ENCODE peak calls at places on chromosomes 3 and 15, in ten cellular contexts. X is H1, Z is GM12878, T is HepG2, R is suprapubic skin, W is esophagus muscularis mucosa, J is sigmoid colon, G is K562, C is stomach, O is transverse colon. P is an unnamed sample.

GRCh38 chr3:49805884-49806701 is 3.0 kb downstream of the INKA1 start:
- DNase-seq in X (no peak), Z (no peak), T (no peak), R (no peak), W (no peak), J (peak), G (peak), C (no peak), O (peak), P (peak)

GRCh38 chr15:66498501-66499386 is 1.2 kb upstream of the SNAPC5 start:
- DNase-seq in X (no peak), Z (no peak), T (peak), R (no peak), W (no peak), J (no peak), G (no peak), C (no peak), O (no peak), P (no peak)

GRCh38 chr3:32056559-32057290 is 49.7 kb upstream of the GPD1L start:
- DNase-seq in X (no peak), Z (no peak), T (no peak), R (no peak), W (no peak), J (no peak), G (no peak), C (no peak), O (no peak), P (no peak)

GRCh38 chr15:84600331-84600686 is 500 bp upstream of the ZSCAN2 start:
- DNase-seq in X (peak), Z (no peak), T (peak), R (peak), W (peak), J (peak), G (peak), C (peak), O (peak), P (peak)

GRCh38 chr15:67828969-67829646 is 3.8 kb downstream of the SKOR1 start:
- DNase-seq in X (peak), Z (no peak), T (no peak), R (no peak), W (no peak), J (peak), G (no peak), C (no peak), O (no peak), P (no peak)

GRCh38 chr15:98650871-98651481 is 2.6 kb downstream of the IGF1R start:
- DNase-seq in X (no peak), Z (no peak), T (no peak), R (no peak), W (no peak), J (no peak), G (no peak), C (peak), O (peak), P (no peak)

GRCh38 chr15:73921257-73921890 is 4.9 kb upstream of the LOXL1 start:
- DNase-seq in X (no peak), Z (no peak), T (no peak), R (no peak), W (no peak), J (no peak), G (no peak), C (no peak), O (no peak), P (no peak)

GRCh38 chr15:95812491-95812890 is 518.0 kb upstream of the NR2F2 start:
- DNase-seq in X (no peak), Z (no peak), T (no peak), R (no peak), W (no peak), J (no peak), G (no peak), C (no peak), O (no peak), P (no peak)

GRCh38 chr3:76943671-76944070 is 96.2 kb upstream of the ROBO2 start:
- DNase-seq in X (no peak), Z (no peak), T (no peak), R (no peak), W (no peak), J (no peak), G (no peak), C (no peak), O (no peak), P (no peak)

GRCh38 chr3:141439589-141439988 is 47.2 kb upstream of the RASA2 start:
- DNase-seq in X (no peak), Z (no peak), T (no peak), R (no peak), W (no peak), J (no peak), G (no peak), C (no peak), O (no peak), P (no peak)

GRCh38 chr15:94596707-94597106 is 365.3 kb downstream of the MCTP2 start:
- DNase-seq in X (no peak), Z (no peak), T (no peak), R (no peak), W (no peak), J (no peak), G (no peak), C (no peak), O (no peak), P (no peak)

GRCh38 chr15:70199601-70200000 is 101.9 kb upstream of the TLE3 start:
- DNase-seq in X (no peak), Z (no peak), T (no peak), R (no peak), W (no peak), J (no peak), G (no peak), C (no peak), O (no peak), P (no peak)

GRCh38 chr15:41810651-41811431 is 17.1 kb upstream of the JMJD7 start:
- DNase-seq in X (no peak), Z (no peak), T (no peak), R (no peak), W (no peak), J (no peak), G (no peak), C (no peak), O (no peak), P (no peak)

DNA sequence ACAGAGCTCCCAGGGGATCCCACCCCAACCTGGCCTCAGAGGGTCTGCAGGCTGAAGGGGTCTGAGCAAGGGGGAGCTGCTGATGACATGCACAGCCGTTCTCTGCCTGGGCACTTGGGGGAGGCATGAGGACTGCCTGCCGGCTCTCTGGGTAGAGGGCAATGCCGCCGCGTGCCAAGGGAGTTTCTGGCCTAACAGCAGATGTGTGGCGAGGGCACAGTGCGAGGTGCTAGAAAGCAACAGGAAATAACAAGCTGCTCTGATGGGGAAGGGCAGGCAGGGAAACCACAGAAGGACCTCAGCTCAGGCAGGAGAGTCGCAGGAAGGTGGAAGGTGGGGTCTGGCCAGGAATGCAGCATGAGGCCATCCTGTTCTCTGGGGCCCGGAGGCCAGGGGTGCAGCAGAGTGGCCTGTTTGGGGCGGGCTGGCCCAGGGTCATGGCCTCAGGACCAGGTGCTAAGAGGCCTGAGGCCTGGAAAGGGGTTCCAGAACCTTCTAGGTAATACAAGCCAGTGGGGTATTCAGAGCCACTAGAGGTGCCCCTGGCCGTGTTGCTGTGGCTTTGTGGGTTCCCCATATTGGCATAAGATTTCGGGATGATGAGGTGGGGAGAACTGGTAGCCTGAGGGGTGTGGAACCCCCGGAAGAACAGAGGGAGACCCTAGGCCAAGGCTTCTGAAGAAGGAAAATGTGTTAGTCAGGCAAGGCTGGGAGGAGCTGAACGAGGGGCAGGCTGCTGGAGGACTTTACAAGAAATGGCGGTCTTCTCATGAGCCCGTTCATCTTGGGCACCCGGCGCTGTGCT is 41.2 kb downstream of the RGMA start:
- DNase-seq in X (no peak), Z (no peak), T (no peak), R (no peak), W (no peak), J (no peak), G (no peak), C (no peak), O (no peak), P (peak)
- TF ChIP-seq POLR2AphosphoS5 in X (no peak), Z (no peak), T (no peak), R (no peak), W (no peak), J (no peak), G (no peak), C (no peak), O (no peak), P (no peak)

DNA sequence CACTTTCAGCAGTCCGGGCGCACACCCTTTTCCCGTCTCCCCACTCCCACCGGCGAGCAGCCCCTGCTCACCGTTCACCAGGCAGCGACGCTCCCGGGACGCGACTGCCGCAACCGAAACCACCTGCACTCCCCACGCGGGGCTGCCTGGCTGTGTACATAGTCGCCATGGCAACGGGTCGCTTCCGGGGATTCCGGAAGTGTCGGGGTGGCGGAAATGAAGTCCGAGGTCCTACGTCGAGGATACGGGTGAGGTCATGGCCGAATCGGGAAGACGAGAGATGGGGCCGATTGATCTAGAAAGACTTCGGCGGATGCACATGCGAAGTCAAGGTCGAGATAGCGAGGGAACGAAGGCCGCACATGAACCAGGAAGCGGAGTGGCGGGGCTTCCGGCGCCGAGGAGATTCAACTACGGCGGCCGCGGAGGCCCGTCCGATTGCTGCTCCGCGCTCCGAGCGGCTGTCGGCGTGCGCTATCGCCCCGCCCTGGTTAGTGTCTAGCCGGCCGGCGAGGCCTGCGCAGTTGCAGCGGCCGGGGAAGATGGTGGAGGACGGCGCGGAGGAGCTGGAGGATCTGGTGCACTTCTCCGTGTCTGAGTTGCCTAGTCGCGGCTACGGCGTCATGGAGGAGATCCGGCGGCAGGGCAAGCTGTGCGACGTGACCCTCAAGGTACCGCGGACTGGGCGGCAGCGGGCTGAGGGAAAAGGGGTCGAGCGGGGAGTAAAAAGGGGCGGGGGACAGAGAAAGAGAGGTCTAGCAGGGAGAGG is at the start of the genes KIF9 and KLHL18:
- DNase-seq in X (peak), Z (peak), T (peak), R (peak), W (peak), J (peak), G (peak), C (peak), O (peak), P (peak)
- TF ChIP-seq POLR2A in X (peak), Z (peak), T (peak), R (peak), W (no peak), J (peak), G (peak), C (no peak), O (peak), P (no peak)

GRCh38 chr15:30882861-30883433 is 20.8 kb upstream of the FAN1 start:
- DNase-seq in X (no peak), Z (no peak), T (no peak), R (no peak), W (no peak), J (no peak), G (no peak), C (no peak), O (no peak), P (no peak)
- TF ChIP-seq EP300 in X (no peak), Z (no peak), T (no peak), R (no peak), W (no peak), J (no peak), G (no peak), C (no peak), O (no peak), P (no peak)

GRCh38 chr3:101676219-101676764 is 640 bp downstream of the ZBTB11 start:
- DNase-seq in X (peak), Z (peak), T (peak), R (peak), W (peak), J (peak), G (peak), C (peak), O (peak), P (peak)
- TF ChIP-seq POLR2AphosphoS5 in X (peak), Z (peak), T (peak), R (no peak), W (peak), J (peak), G (no peak), C (peak), O (peak), P (no peak)

GRCh38 chr3:183883291-183884096 is 1.2 kb downstream of the PARL start:
- DNase-seq in X (no peak), Z (no peak), T (no peak), R (no peak), W (no peak), J (no peak), G (no peak), C (no peak), O (no peak), P (no peak)

GRCh38 chr3:183880121-183880520 is 4.6 kb downstream of the PARL start:
- DNase-seq in X (no peak), Z (no peak), T (no peak), R (no peak), W (no peak), J (no peak), G (no peak), C (no peak), O (no peak), P (no peak)

GRCh38 chr3:183884097-183884436 is 613 bp downstream of the PARL start:
- DNase-seq in X (no peak), Z (no peak), T (no peak), R (no peak), W (no peak), J (no peak), G (no peak), C (no peak), O (no peak), P (no peak)

GRCh38 chr3:183885766-183886165 is 1.1 kb upstream of the PARL start:
- DNase-seq in X (no peak), Z (no peak), T (no peak), R (no peak), W (no peak), J (no peak), G (no peak), C (no peak), O (no peak), P (no peak)

DNA sequence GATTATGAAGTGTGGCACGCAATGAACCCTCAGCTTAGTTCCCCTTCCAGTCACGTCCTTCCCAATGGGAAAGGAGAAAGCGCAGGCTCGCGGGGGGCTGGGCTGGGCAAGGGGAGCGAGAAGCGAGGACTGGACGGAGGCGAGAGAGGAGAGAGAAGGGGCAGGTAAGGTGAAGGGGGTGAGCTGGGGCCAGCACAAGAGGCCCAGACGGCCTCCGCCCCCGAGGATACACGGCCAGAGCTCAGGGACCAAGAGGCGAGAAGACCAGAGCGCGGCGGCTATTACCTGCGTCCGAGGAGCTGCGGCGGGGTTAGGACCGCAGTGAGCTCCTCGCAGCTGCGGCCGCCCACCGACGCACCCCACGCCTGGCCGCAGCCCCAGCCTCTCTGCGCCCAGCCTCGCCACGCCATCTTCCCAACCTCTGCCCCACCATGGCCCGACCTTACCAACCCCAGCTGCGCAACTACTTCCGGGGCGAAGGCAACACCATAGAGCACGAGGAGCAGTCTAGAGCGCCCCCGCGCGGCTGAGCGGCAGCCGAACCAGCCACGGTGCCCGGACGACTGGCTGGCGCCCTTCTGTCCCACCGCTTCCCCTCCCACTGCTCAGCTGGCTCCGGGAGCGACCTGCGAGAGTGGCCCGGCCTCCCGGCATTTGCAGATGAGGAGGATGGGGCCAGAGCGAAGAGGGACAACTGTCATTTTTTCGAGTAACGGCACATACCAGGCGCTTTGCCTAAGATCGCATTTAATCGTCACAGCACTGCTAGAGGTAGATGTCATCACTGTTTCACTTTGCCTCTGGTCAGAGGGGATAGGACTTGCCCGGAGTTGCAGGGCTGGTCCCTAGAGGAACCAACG is at the start of gene PARL:
- DNase-seq in X (peak), Z (peak), T (peak), R (peak), W (peak), J (peak), G (peak), C (peak), O (peak), P (peak)
- TF ChIP-seq POLR2A in X (peak), Z (peak), T (peak), R (peak), W (no peak), J (no peak), G (peak), C (no peak), O (peak), P (no peak)

DNA sequence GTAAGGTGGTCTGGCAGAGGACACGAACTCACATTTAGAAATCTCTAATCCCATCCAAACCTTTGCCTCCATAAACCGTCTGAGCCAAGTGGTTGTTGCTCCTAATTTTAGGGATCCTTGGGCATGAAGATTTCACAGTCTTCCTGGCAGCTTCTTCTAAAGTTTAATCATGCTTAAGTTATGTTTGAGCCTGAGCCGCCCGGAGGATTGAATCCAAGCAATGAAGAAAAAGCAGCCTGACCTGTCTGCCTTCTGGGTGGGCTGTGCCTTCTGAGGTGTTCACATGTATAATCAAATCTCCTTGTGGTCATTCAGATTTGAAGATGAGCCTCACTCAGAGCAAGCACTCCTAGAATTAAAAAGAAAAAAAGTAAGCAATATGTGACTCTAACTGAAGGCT is 249.0 kb downstream of the CD47 start:
- DNase-seq in X (no peak), Z (no peak), T (no peak), R (no peak), W (no peak), J (no peak), G (no peak), C (no peak), O (no peak), P (no peak)
- TF ChIP-seq EP300 in X (no peak), Z (no peak), T (no peak), R (no peak), W (no peak), J (no peak), G (no peak), C (no peak), O (no peak), P (no peak)

GRCh38 chr15:90465140-90465929 is 64.4 kb upstream of the CRTC3 start:
- DNase-seq in X (no peak), Z (no peak), T (no peak), R (no peak), W (no peak), J (no peak), G (no peak), C (no peak), O (no peak), P (no peak)
- TF ChIP-seq POLR2AphosphoS5 in X (no peak), Z (no peak), T (no peak), R (no peak), W (no peak), J (peak), G (no peak), C (no peak), O (no peak), P (no peak)

GRCh38 chr3:120753831-120754230 is 11.3 kb downstream of the GTF2E1 start:
- DNase-seq in X (no peak), Z (no peak), T (no peak), R (no peak), W (no peak), J (no peak), G (no peak), C (no peak), O (no peak), P (no peak)

GRCh38 chr3:120745466-120745865 is 2.9 kb downstream of the GTF2E1 start:
- DNase-seq in X (no peak), Z (no peak), T (no peak), R (no peak), W (no peak), J (no peak), G (no peak), C (no peak), O (no peak), P (no peak)

GRCh38 chr3:120752230-120752629 is 9.7 kb downstream of the GTF2E1 start:
- DNase-seq in X (no peak), Z (no peak), T (no peak), R (no peak), W (no peak), J (no peak), G (no peak), C (no peak), O (no peak), P (no peak)

GRCh38 chr3:120752865-120753264 is 10.3 kb downstream of the GTF2E1 start:
- DNase-seq in X (no peak), Z (no peak), T (no peak), R (no peak), W (no peak), J (no peak), G (no peak), C (no peak), O (no peak), P (no peak)

GRCh38 chr3:120749843-120750242 is 7.3 kb downstream of the GTF2E1 start:
- DNase-seq in X (no peak), Z (no peak), T (no peak), R (no peak), W (no peak), J (no peak), G (no peak), C (no peak), O (no peak), P (no peak)
- TF ChIP-seq POLR2A in X (no peak), Z (no peak), T (no peak), R (no peak), W (no peak), J (no peak), G (no peak), C (no peak), O (no peak), P (no peak)